ENCODE peak calls at places on chromosomes 4 and X, in four cellular contexts. N is glutamatergic neuron, F is GM03348, H is T-helper 9 cell. C is an unnamed sample.

GRCh38 chr4:153274967-153275366 is 69.5 kb upstream of the MND1 start:
- DNase-seq in F (no peak), N (no peak), H (no peak), C (no peak)

GRCh38 chrX:133307637-133308485 is 89.7 kb upstream of the TFDP3 start:
- DNase-seq in H (no peak), F (no peak), N (no peak), C (no peak)

GRCh38 chrX:9429767-9430166 is 35.1 kb upstream of the TBL1X start:
- DNase-seq in H (no peak), N (no peak), F (no peak), C (peak)

GRCh38 chrX:65073233-65073632 is 97.0 kb upstream of the ZC4H2 start:
- DNase-seq in H (no peak), F (no peak), N (no peak), C (no peak)

GRCh38 chrX:107726809-107727534 is 48.6 kb downstream of the TSC22D3 start:
- DNase-seq in F (no peak), N (no peak), H (no peak), C (peak)

GRCh38 chrX:113512700-113513395 is 672.2 kb upstream of the AMOT start:
- DNase-seq in H (no peak), F (peak), N (no peak), C (no peak)

GRCh38 chr4:8538703-8539567 is 41.3 kb upstream of the GPR78 start:
- DNase-seq in F (peak), N (no peak), H (no peak), C (no peak)

GRCh38 chrX:53031380-53031779 is 17.2 kb upstream of the GPR173 start:
- DNase-seq in F (no peak), N (no peak), H (no peak), C (no peak)

GRCh38 chrX:122880952-122881351 is 303.1 kb upstream of the GRIA3 start:
- DNase-seq in H (no peak), N (no peak), F (no peak), C (no peak)

GRCh38 chrX:16075087-16075486 is 48.3 kb upstream of the GRPR start:
- DNase-seq in N (no peak), F (no peak), H (no peak), C (no peak)

GRCh38 chr4:109009909-109010308 is 247.1 kb upstream of the ETNPPL start:
- DNase-seq in H (no peak), N (peak), F (peak), C (no peak)

GRCh38 chrX:122279746-122280145 is 904.3 kb upstream of the GRIA3 start:
- DNase-seq in H (no peak), N (no peak), F (no peak), C (no peak)

GRCh38 chr4:150078041-150078995 is at the start of gene DCLK2:
- DNase-seq in N (peak), H (no peak), F (peak), C (peak)

GRCh38 chr4:973431-974397 is at the start of gene DGKQ:
- DNase-seq in N (peak), F (peak), H (peak), C (no peak)

C was measured in NCI-H510A treated with DMSO at 0.1 percent for 48 hours.